ENCODE peak calls at places on chromosomes 6 and 20, in ten cellular contexts. N is right cardiac atrium; Q is substantia nigra; U is AG09319; Y is stimulated activated CD8-positive, alpha-beta memory T cell treated with anti-CD3 and anti-CD28 coated beads, Interleukin-12 subunit alpha, Interleukin-12 subunit beta, amount 100 ng/mL, for 1 hour; G is NCI-H1048; V is fibroblast of gingiva; J is nucleus accumbens; A is A549; O is GM23248. F is an unnamed sample.

GRCh38 chr6:11007715-11008608 is 36.1 kb downstream of the ELOVL2 start:
- DNase-seq in G (no peak), N (peak; percentile 45), Y (no peak), A (peak; percentile 53), U (no peak), V (no peak), O (peak; percentile 76), Q (no peak), J (no peak), F (no peak)

GRCh38 chr20:34938466-34939163 is 17.0 kb downstream of the GSS start:
- DNase-seq in V (peak; percentile 17), N (peak; percentile 84), A (no peak), O (no peak), J (peak; percentile 34), Y (no peak), U (no peak), Q (no peak), G (no peak), F (no peak)

GRCh38 chr6:108699290-108700041 is 138.7 kb downstream of the FOXO3 start:
- DNase-seq in A (no peak), V (no peak), N (peak; percentile 81), Y (no peak), G (no peak), J (no peak), O (no peak), U (no peak), Q (no peak), F (no peak)

GRCh38 chr6:151276112-151276745 is 36.5 kb downstream of the AKAP12 start:
- DNase-seq in J (no peak), A (peak; percentile 12), Y (no peak), O (peak; percentile 92), U (peak; percentile 79), G (no peak), N (peak; percentile 79), Q (no peak), V (peak; percentile 94), F (no peak)

GRCh38 chr6:32972353-32973143 is 4.2 kb downstream of the BRD2 start:
- DNase-seq in O (peak; percentile 57), G (no peak), V (no peak), J (no peak), Y (no peak), Q (no peak), N (peak; percentile 68), A (no peak), U (no peak), F (no peak)

GRCh38 chr6:3527797-3528067 is 70.9 kb upstream of the SLC22A23 start:
- DNase-seq in O (no peak), J (no peak), Q (no peak), A (no peak), N (no peak), U (no peak), G (no peak), Y (no peak), V (no peak), F (no peak)

GRCh38 chr20:23257848-23258746 is 92.5 kb upstream of the NXT1 start:
- DNase-seq in U (no peak), G (no peak), Q (no peak), O (peak; percentile 91), A (no peak), J (no peak), N (no peak), V (peak; percentile 61), Y (no peak), F (no peak)

GRCh38 chr6:155276638-155277037 is 12.8 kb downstream of the CLDN20 start:
- DNase-seq in V (no peak), G (no peak), Q (no peak), A (no peak), N (no peak), Y (no peak), U (no peak), J (no peak), O (no peak), F (no peak)

GRCh38 chr6:92779758-92780157 is 639.6 kb downstream of the EPHA7 start:
- DNase-seq in V (no peak), J (no peak), O (peak; percentile 7), Q (no peak), N (peak; percentile 69), G (no peak), A (no peak), U (no peak), Y (no peak), F (no peak)

GRCh38 chr6:108027594-108027993 is 46.9 kb downstream of the OSTM1 start:
- DNase-seq in U (no peak), O (peak; percentile 34), Y (no peak), Q (no peak), G (no peak), V (no peak), A (peak; percentile 3), J (no peak), N (no peak), F (no peak)

GRCh38 chr6:2078888-2079287 is 166.5 kb downstream of the GMDS start:
- DNase-seq in A (no peak), V (no peak), J (no peak), O (no peak), Q (no peak), G (no peak), N (no peak), Y (no peak), U (no peak), F (no peak)

GRCh38 chr6:84193140-84193708 is 34.2 kb downstream of the CEP162 start:
- DNase-seq in A (peak; percentile 10), O (peak; percentile 86), U (no peak), N (no peak), Q (no peak), G (no peak), Y (no peak), J (no peak), V (no peak), F (no peak)

GRCh38 chr6:36668601-36669390 is 9.7 kb upstream of the CDKN1A start:
- DNase-seq in Y (no peak), Q (no peak), N (no peak), V (no peak), U (no peak), G (no peak), A (no peak), J (no peak), O (no peak), F (no peak)

GRCh38 chr20:9110916-9111432 is 42.1 kb downstream of the PLCB4 start:
- DNase-seq in N (no peak), G (no peak), J (no peak), O (no peak), V (peak; percentile 89), U (no peak), Q (no peak), Y (no peak), A (no peak), F (no peak)

GRCh38 chr20:52191436-52192295 is at the start of gene ZFP64:
- DNase-seq in Q (peak; percentile 78), N (peak; percentile 92), V (peak; percentile 77), U (peak; percentile 41), G (no peak), Y (peak; percentile 50), O (peak; percentile 91), J (peak; percentile 83), A (peak; percentile 88), F (peak; percentile 64)

GRCh38 chr6:48733581-48733980 is 622.6 kb upstream of the PTCHD4 start:
- DNase-seq in J (no peak), U (no peak), Q (no peak), V (peak; percentile 3), N (no peak), O (peak; percentile 31), Y (no peak), G (no peak), A (no peak), F (no peak)

GRCh38 chr6:105799051-105799450 is 287.1 kb upstream of the PRDM1 start:
- DNase-seq in Y (no peak), N (peak; percentile 45), A (no peak), Q (no peak), U (peak; percentile 47), O (peak; percentile 14), J (no peak), V (peak; percentile 89), G (no peak), F (no peak)

GRCh38 chr6:12751694-12752304 is 35.2 kb downstream of the PHACTR1 start:
- DNase-seq in V (peak; percentile 35), N (peak; percentile 82), Q (peak; percentile 34), Y (no peak), O (peak; percentile 69), A (peak; percentile 14), J (no peak), U (peak; percentile 15), G (no peak), F (peak; percentile 51)

GRCh38 chr6:133768656-133769295 is 120.1 kb upstream of the TCF21 start:
- DNase-seq in U (no peak), G (no peak), V (no peak), A (no peak), Q (no peak), Y (no peak), N (peak; percentile 79), J (no peak), O (no peak), F (no peak)

GRCh38 chr20:17655286-17655651 is 26.8 kb downstream of the RRBP1 start:
- DNase-seq in G (no peak), A (no peak), N (peak; percentile 2), V (no peak), Q (no peak), O (peak; percentile 53), J (no peak), U (no peak), Y (no peak), F (no peak)

GRCh38 chr6:43575772-43576551 is at the start of the genes POLH and XPO5:
- DNase-seq in A (peak; percentile 91), O (peak; percentile 98), N (peak; percentile 97), J (peak; percentile 81), Y (peak; percentile 84), Q (peak; percentile 83), G (peak; percentile 88), U (peak; percentile 80), V (peak; percentile 91), F (peak; percentile 96)

GRCh38 chr6:16301511-16301910 is 63.1 kb downstream of the GMPR start:
- DNase-seq in O (no peak), J (peak; percentile 17), N (no peak), Y (no peak), Q (peak; percentile 24), G (no peak), V (no peak), U (no peak), A (no peak), F (no peak)

GRCh38 chr20:408843-409696 is 971 bp downstream of the RBCK1 start:
- DNase-seq in G (no peak), J (no peak), O (peak; percentile 38), U (no peak), Y (no peak), A (no peak), N (no peak), Q (no peak), V (no peak), F (no peak)

GRCh38 chr6:130970839-130971410 is 92.1 kb downstream of the EPB41L2 start:
- DNase-seq in O (no peak), G (no peak), U (no peak), N (no peak), A (no peak), J (no peak), Y (no peak), V (no peak), Q (no peak), F (no peak)

GRCh38 chr6:29759457-29759856 is 36.2 kb downstream of the HLA-F start:
- DNase-seq in G (no peak), J (no peak), O (no peak), V (no peak), Y (no peak), N (no peak), Q (no peak), U (no peak), A (no peak), F (no peak)

GRCh38 chr6:53648571-53648970 is 17.0 kb downstream of the KLHL31 start:
- DNase-seq in N (no peak), A (no peak), Y (no peak), J (no peak), O (no peak), G (no peak), Q (no peak), V (no peak), U (no peak), F (no peak)

GRCh38 chr20:57582432-57583288 is 21.8 kb downstream of the PCK1 start:
- DNase-seq in Y (no peak), G (no peak), J (peak; percentile 52), O (no peak), V (peak; percentile 46), N (peak; percentile 80), Q (peak; percentile 7), U (no peak), A (peak; percentile 24), F (no peak)

GRCh38 chr20:62666736-62667529 is 24.6 kb downstream of the SLCO4A1 start:
- DNase-seq in Y (no peak), U (no peak), V (no peak), N (peak; percentile 85), G (no peak), O (no peak), Q (peak; percentile 63), A (no peak), J (no peak), F (no peak)